ENCODE peak calls at places on chromosome 14, in four cellular contexts. Z is A549, A is GM12878, W is K562. O is an unnamed sample.

GRCh38 chr14:24095196-24096068 is 1.3 kb downstream of the PCK2 start:
- DNase-seq in Z (peak), W (peak), A (peak), O (peak)

GRCh38 chr14:54848910-54849309 is 53.7 kb downstream of the GCH1 start:
- DNase-seq in A (no peak), Z (no peak), W (no peak), O (no peak)

GRCh38 chr14:30223966-30224365 is 296.3 kb upstream of the PRKD1 start:
- DNase-seq in A (no peak), Z (no peak), W (no peak), O (no peak)

GRCh38 chr14:54291491-54292191 is 105.2 kb upstream of the CDKN3 start:
- DNase-seq in Z (no peak), W (no peak), A (no peak), O (peak)

GRCh38 chr14:64610049-64610746 is 60.4 kb downstream of the PPP1R36 start:
- DNase-seq in Z (no peak), A (no peak), W (no peak), O (no peak)

GRCh38 chr14:64159588-64159987 is 134.6 kb downstream of the ESR2 start:
- DNase-seq in W (no peak), A (no peak), Z (no peak), O (no peak)

GRCh38 chr14:63928744-63929174 is 76.0 kb downstream of the SYNE2 start:
- DNase-seq in W (no peak), A (no peak), Z (no peak), O (no peak)

GRCh38 chr14:56057071-56057865 is 60.9 kb upstream of the PELI2 start:
- DNase-seq in W (no peak), A (no peak), Z (no peak), O (no peak)

GRCh38 chr14:78567343-78567742 is 397.2 kb downstream of the NRXN3 start:
- DNase-seq in W (no peak), Z (no peak), A (no peak), O (no peak)

GRCh38 chr14:31244626-31245025 is 37.0 kb upstream of the HECTD1 start:
- DNase-seq in Z (no peak), W (no peak), A (no peak), O (no peak)

GRCh38 chr14:102262894-102263462 is 42.0 kb downstream of the MOK start:
- DNase-seq in A (no peak), W (no peak), Z (peak), O (peak)

GRCh38 chr14:94395306-94395899 is 7.0 kb upstream of the SERPINA1 start:
- DNase-seq in Z (no peak), A (no peak), W (no peak), O (no peak)

GRCh38 chr14:68816183-68816942 is 23.5 kb upstream of the ZFP36L1 start:
- DNase-seq in A (no peak), Z (peak), W (peak), O (peak)

GRCh38 chr14:24398943-24399801 is at the start of gene NYNRIN:
- DNase-seq in Z (no peak), W (peak), A (no peak), O (no peak)

GRCh38 chr14:102207831-102208365 is 68.2 kb downstream of the WDR20 start:
- DNase-seq in Z (no peak), W (no peak), A (no peak), O (no peak)

GRCh38 chr14:94971750-94972149 is 185.6 kb downstream of the DICER1 start:
- DNase-seq in W (no peak), A (no peak), Z (no peak), O (no peak)

GRCh38 chr14:61098711-61099110 is 117.7 kb downstream of the SLC38A6 start:
- DNase-seq in Z (no peak), A (no peak), W (no peak), O (no peak)

GRCh38 chr14:70808023-70808401 is 1.3 kb downstream of the MAP3K9 start:
- DNase-seq in A (no peak), Z (peak), W (no peak), O (peak)

GRCh38 chr14:77144412-77145115 is 3.0 kb upstream of the ZDHHC22 start:
- DNase-seq in A (no peak), Z (no peak), W (no peak), O (no peak)

GRCh38 chr14:60332046-60332399 is 83.0 kb downstream of the PPM1A start:
- DNase-seq in A (no peak), W (no peak), Z (no peak), O (no peak)

GRCh38 chr14:77062261-77062660 is 33.8 kb upstream of the IRF2BPL start:
- DNase-seq in Z (no peak), A (no peak), W (no peak), O (no peak)

GRCh38 chr14:75223664-75224154 is 47.3 kb upstream of the TMED10 start:
- DNase-seq in A (peak), W (no peak), Z (no peak), O (no peak)

GRCh38 chr14:55580401-55581010 is 499 bp downstream of the KTN1 start:
- DNase-seq in A (no peak), W (peak), Z (peak), O (no peak)

GRCh38 chr14:96803958-96804357 is 6.8 kb downstream of the VRK1 start:
- DNase-seq in W (no peak), A (no peak), Z (no peak), O (no peak)

GRCh38 chr14:95577875-95578274 is 43.0 kb downstream of the GLRX5 start:
- DNase-seq in W (no peak), Z (no peak), A (no peak), O (no peak)

GRCh38 chr14:87049886-87050820 is 942.8 kb downstream of the GALC start:
- DNase-seq in A (no peak), Z (peak), W (peak), O (peak)

GRCh38 chr14:85214471-85214870 is 315.5 kb upstream of the FLRT2 start:
- DNase-seq in W (no peak), Z (peak), A (no peak), O (no peak)

GRCh38 chr14:75723716-75724115 is 62.7 kb downstream of the TTLL5 start:
- DNase-seq in Z (no peak), W (no peak), A (no peak), O (no peak)

GRCh38 chr14:96204151-96205058 is at the start of gene BDKRB2:
- DNase-seq in A (no peak), Z (peak), W (peak), O (peak)

GRCh38 chr14:42224053-42224888 is 617.6 kb downstream of the LRFN5 start:
- DNase-seq in A (peak), Z (peak), W (peak), O (peak)

GRCh38 chr14:76500011-76500410 is 124.1 kb downstream of the ESRRB start:
- DNase-seq in A (no peak), W (no peak), Z (no peak), O (no peak)

GRCh38 chr14:23067847-23068791 is 10.8 kb upstream of the CDH24 start:
- DNase-seq in W (peak), Z (no peak), A (no peak), O (no peak)

GRCh38 chr14:70096866-70097265 is 91.9 kb downstream of the SLC8A3 start:
- DNase-seq in W (no peak), A (no peak), Z (peak), O (peak)

GRCh38 chr14:96037891-96038557 is 1.1 kb upstream of the C14orf132 start:
- DNase-seq in Z (peak), A (no peak), W (no peak), O (no peak)

GRCh38 chr14:35339761-35340406 is 47.7 kb downstream of the PSMA6 start:
- DNase-seq in Z (no peak), W (no peak), A (no peak), O (no peak)

GRCh38 chr14:103524002-103524785 is 1.6 kb upstream of the CKB start:
- DNase-seq in Z (no peak), W (no peak), A (no peak), O (no peak)

GRCh38 chr14:21626491-21627230 is 8.1 kb downstream of the OR10G2 start:
- DNase-seq in Z (no peak), W (no peak), A (no peak), O (no peak)

GRCh38 chr14:98925362-98926040 is 346.5 kb downstream of the BCL11B start:
- DNase-seq in Z (no peak), W (no peak), A (no peak), O (no peak)

GRCh38 chr14:98926151-98926550 is 345.8 kb downstream of the BCL11B start:
- DNase-seq in Z (no peak), W (no peak), A (no peak), O (no peak)

GRCh38 chr14:98928418-98928817 is 343.6 kb downstream of the BCL11B start:
- DNase-seq in Z (no peak), A (no peak), W (no peak), O (no peak)

GRCh38 chr14:98924046-98924445 is 348.0 kb downstream of the BCL11B start:
- DNase-seq in Z (no peak), W (no peak), A (no peak), O (no peak)

DNA sequence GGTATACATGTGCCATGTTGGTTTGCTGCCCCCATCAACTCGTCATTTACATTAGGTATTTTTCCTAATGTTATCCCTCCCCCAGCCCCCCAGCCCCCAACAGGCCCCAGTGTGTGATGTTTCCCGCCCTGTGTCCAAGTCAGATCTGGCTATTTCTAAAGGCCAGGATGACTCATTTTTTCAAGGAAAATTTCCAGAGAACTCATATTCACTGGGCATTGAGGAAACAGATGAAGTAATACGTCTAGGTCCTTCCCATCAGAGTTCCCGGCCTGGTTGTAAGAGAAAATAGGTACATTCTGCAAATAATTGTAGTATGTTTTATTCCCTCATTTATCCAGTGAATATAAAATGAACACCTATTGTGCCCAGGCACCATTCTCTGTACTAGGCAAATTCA is 345.2 kb downstream of the BCL11B start:
- DNase-seq in W (no peak), A (no peak), Z (no peak), O (no peak)
- TF ChIP-seq CHD4 in W (no peak), A (no peak), Z (no peak), O (no peak)

GRCh38 chr14:100532916-100533630 is 54.1 kb downstream of the BEGAIN start:
- DNase-seq in A (no peak), Z (no peak), W (no peak), O (no peak)

GRCh38 chr14:100535287-100536131 is 51.7 kb downstream of the BEGAIN start:
- DNase-seq in A (no peak), Z (no peak), W (no peak), O (no peak)

GRCh38 chr14:100532154-100532915 is 54.9 kb downstream of the BEGAIN start:
- DNase-seq in Z (no peak), A (no peak), W (no peak), O (no peak)

GRCh38 chr14:100534528-100535286 is 52.5 kb downstream of the BEGAIN start:
- DNase-seq in A (no peak), W (no peak), Z (no peak), O (no peak)

GRCh38 chr14:100533647-100534485 is 53.4 kb downstream of the BEGAIN start:
- DNase-seq in W (no peak), A (no peak), Z (no peak), O (no peak)
- TF ChIP-seq MAX in W (no peak), A (no peak), Z (no peak), O (no peak)

DNA sequence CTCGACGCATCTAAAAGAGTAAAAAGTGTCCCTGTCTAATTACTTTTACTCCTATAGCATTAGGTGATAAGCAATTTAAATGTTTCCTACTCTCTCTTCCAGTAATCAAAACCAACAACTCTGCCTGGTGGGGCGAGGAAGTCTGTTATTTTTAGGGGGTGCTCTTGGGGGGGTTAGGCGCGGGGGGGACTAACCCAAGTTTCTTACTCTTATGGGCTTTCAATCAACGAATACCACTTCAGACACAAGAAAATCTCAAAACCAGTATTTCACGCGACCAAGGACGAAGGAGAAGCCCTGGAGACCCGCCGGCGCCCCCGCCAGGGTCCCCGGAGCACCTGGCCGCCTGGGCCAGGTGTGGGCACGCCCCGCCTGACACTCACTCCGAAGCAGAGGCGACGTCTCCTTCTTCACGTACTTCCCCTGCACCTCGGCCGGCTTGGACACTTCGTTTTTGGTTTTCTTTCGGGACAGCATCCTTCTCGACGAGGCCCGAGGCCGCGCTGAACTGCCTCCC is 557 bp downstream of the SAV1 start:
- DNase-seq in Z (no peak), A (no peak), W (peak), O (no peak)
- TF ChIP-seq CHD4 in Z (no peak), A (no peak), W (no peak), O (no peak)

DNA sequence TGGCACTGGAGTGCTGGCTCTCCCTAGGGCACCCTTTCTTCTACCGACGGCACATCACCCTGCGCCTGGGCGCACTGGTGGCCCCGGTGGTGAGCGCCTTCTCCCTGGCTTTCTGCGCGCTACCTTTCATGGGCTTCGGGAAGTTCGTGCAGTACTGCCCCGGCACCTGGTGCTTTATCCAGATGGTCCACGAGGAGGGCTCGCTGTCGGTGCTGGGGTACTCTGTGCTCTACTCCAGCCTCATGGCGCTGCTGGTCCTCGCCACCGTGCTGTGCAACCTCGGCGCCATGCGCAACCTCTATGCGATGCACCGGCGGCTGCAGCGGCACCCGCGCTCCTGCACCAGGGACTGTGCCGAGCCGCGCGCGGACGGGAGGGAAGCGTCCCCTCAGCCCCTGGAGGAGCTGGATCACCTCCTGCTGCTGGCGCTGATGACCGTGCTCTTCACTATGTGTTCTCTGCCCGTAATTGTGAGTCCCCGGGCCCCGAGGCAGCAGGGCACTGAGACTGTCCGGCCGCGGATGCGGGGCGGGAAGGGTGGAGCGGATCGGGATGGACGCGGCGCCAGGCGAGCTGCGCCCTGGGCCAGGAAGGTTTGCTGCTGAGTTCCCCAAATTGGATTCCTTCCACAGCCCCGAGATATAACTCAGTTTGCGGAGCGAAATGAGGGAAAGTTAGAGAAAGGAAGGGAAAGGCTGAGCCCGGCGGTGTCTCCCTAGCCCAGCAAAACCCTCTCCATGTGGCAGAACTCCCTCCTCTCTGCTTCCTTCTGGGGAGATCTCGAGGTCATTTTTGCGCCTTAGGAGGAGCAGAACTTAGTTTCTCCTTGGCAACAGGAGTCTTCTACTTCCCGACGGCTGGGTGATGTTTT is 928 bp downstream of the PTGDR start:
- DNase-seq in A (no peak), Z (no peak), W (no peak), O (no peak)
- TF ChIP-seq MAX in A (no peak), Z (no peak), W (no peak), O (no peak)

DNA sequence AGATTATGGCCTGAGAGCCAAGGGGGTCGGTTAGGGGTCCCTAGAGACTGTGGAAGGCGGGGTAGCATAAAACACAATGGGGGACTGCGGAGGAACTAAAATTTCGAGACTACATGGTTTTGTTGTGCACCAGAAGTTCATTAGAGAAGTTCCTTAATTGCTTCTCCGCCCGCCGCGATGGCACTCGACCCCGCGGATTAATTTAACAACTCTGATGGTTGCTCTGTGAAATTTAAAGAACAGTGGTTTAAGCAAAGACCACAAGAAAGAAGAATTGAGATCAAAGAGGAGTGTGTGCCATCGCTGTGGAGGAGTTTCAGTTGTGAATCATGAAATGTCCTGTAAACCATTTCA is 1.4 kb upstream of the CCDC88C start:
- DNase-seq in W (no peak), Z (no peak), A (no peak), O (no peak)
- TF ChIP-seq CHD4 in W (no peak), Z (no peak), A (no peak), O (no peak)

DNA sequence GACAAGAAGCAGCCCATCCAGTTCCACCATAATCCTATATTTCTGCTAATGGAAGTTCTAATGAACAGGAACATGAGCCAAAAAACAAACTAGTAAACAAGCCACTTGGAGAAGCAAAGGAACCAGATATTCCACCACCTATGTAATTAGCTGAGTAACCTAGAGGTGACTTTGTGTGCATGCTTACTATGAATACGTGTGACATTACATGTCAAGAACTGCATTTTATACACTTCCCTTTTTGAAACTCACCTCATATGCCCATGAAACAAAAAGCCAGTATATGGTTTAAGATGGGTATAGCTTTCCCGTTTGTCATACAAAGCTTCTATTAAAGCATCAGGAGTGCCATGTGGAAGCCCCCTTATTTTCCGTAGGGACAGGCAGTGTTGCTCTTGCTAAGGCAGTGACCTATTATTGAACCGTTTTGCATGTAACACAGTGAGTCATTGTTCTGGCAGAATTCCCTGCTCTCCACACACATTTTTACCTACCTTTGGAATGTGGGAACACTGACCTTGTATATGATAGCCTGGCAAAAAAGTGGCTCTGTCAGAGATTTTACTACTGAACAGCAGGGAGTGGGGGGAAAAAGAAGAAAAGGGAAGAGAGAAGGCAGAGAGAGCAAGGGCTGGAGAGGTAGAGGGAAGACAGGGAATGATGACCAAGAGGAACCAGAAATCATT is 34.8 kb upstream of the FRMD6 start:
- DNase-seq in W (no peak), A (no peak), Z (peak), O (peak)
- TF ChIP-seq MAX in W (no peak), A (no peak), Z (no peak), O (no peak)

DNA sequence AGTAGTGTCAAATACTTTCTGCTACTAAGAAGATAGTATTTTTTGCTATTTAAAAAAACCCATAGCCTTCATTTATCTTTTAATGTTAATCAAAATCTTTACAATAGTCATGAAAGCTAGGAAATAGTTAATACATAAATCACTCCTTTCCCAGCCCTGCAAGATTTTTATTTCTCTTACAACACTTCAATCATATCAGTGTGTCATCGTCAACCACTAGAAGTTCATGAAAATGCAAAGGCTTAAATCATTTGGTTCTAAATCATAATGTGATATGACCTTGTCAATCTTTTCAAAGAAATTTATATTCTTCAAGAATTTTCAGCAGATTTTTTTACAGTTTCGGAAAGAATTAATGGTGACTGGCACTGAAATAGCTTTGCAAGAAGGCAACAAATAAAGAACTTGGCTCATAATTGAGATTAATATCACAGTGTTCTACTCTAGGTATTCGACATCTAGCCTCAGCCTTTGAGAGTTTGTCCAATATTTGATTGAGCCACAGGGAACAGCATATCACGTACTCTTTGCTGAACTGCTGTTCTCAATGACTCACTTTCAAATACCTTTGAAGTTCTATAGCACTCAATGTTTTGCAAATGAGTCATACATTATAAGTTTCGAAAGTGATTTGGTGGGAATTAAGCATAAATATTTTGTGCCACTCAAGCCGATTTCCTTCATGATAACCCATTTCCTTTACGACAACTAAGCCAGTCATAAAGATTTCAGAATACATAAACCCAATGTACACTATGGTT is 383.9 kb upstream of the FOXG1 start:
- DNase-seq in A (no peak), W (no peak), Z (peak), O (peak)
- TF ChIP-seq CHD4 in A (no peak), W (no peak), Z (no peak), O (no peak)